ENCODE peak calls at places on chromosomes 3 and 15, in seven cellular contexts. B is IMR-90, O is GM12891, D is heart left ventricle, T is breast epithelium, I is uterus, P is spleen. L is an unnamed sample.
A peak's percentile ranks its signal among the peaks of the same experiment; 100 is the strongest.

GRCh38 chr15:73937726-73938125 is 11.5 kb downstream of the LOXL1 start:
- DNase-seq in B (no peak), O (no peak), D (no peak), T (no peak), I (no peak), P (peak; percentile 48), L (no peak)

GRCh38 chr3:116896116-116896515 is 186.5 kb downstream of the TUSC7 start:
- DNase-seq in B (no peak), O (no peak), D (no peak), T (no peak), I (no peak), P (no peak), L (no peak)

GRCh38 chr3:14248849-14249523 is 70.4 kb downstream of the LSM3 start:
- DNase-seq in B (no peak), O (no peak), D (no peak), T (peak; percentile 54), I (peak; percentile 72), P (no peak), L (peak; percentile 42)

GRCh38 chr3:44198265-44198956 is 43.3 kb upstream of the TOPAZ1 start:
- DNase-seq in B (peak; percentile 67), O (peak; percentile 43), D (peak; percentile 57), T (peak; percentile 57), I (peak; percentile 38), P (peak; percentile 79), L (peak; percentile 77)

GRCh38 chr15:57890351-57890750 is 175.2 kb downstream of the ALDH1A2 start:
- DNase-seq in B (peak; percentile 35), O (no peak), D (no peak), T (no peak), I (no peak), P (no peak), L (no peak)

GRCh38 chr15:35067501-35068347 is 17.4 kb downstream of the NANOGP8 start:
- DNase-seq in B (no peak), O (no peak), D (no peak), T (no peak), I (no peak), P (no peak), L (no peak)

GRCh38 chr3:17081520-17081919 is 196.8 kb downstream of the PLCL2 start:
- DNase-seq in B (no peak), O (no peak), D (no peak), T (no peak), I (no peak), P (no peak), L (no peak)

GRCh38 chr3:128399221-128399915 is 67.3 kb downstream of the DNAJB8 start:
- DNase-seq in B (no peak), O (no peak), D (no peak), T (no peak), I (no peak), P (no peak), L (no peak)

GRCh38 chr15:82021992-82022391 is 23.8 kb downstream of the MEX3B start:
- DNase-seq in B (peak; percentile 60), O (no peak), D (no peak), T (peak; percentile 68), I (peak; percentile 48), P (no peak), L (peak; percentile 23)

GRCh38 chr15:42094512-42094963 is at the start of gene PLA2G4D:
- DNase-seq in B (no peak), O (no peak), D (no peak), T (no peak), I (no peak), P (no peak), L (no peak)

GRCh38 chr3:13655074-13655913 is 106.4 kb downstream of the FBLN2 start:
- DNase-seq in B (peak; percentile 18), O (peak; percentile 49), D (peak; percentile 44), T (no peak), I (no peak), P (peak; percentile 87), L (peak; percentile 63)

GRCh38 chr3:48268936-48269551 is 28.1 kb downstream of the ZNF589 start:
- DNase-seq in B (no peak), O (no peak), D (no peak), T (peak; percentile 51), I (no peak), P (no peak), L (no peak)

GRCh38 chr3:112811150-112811884 is 35.3 kb downstream of the CD200R1L start:
- DNase-seq in B (peak; percentile 86), O (no peak), D (peak; percentile 36), T (no peak), I (peak; percentile 89), P (no peak), L (peak; percentile 24)

GRCh38 chr3:142987080-142987700 is 14.2 kb upstream of the U2SURP start:
- DNase-seq in B (peak; percentile 55), O (no peak), D (no peak), T (no peak), I (no peak), P (no peak), L (no peak)

GRCh38 chr15:29800441-29801366 is 21.6 kb downstream of the TJP1 start:
- DNase-seq in B (no peak), O (no peak), D (no peak), T (no peak), I (no peak), P (no peak), L (no peak)

GRCh38 chr3:34011171-34012101 is 213.0 kb downstream of the PDCD6IP start:
- DNase-seq in B (peak; percentile 63), O (no peak), D (no peak), T (no peak), I (no peak), P (no peak), L (no peak)

GRCh38 chr3:33437556-33438283 is 2.5 kb downstream of the UBP1 start:
- DNase-seq in B (peak; percentile 77), O (no peak), D (no peak), T (no peak), I (no peak), P (no peak), L (peak; percentile 29)

GRCh38 chr15:34610388-34610787 is 26.9 kb upstream of the GOLGA8B start:
- DNase-seq in B (peak; percentile 38), O (no peak), D (no peak), T (no peak), I (no peak), P (no peak), L (no peak)

GRCh38 chr15:57610130-57610529 is 18.4 kb downstream of the MYZAP start:
- DNase-seq in B (peak; percentile 50), O (no peak), D (peak; percentile 77), T (peak; percentile 38), I (peak; percentile 91), P (no peak), L (peak; percentile 93)

DNA sequence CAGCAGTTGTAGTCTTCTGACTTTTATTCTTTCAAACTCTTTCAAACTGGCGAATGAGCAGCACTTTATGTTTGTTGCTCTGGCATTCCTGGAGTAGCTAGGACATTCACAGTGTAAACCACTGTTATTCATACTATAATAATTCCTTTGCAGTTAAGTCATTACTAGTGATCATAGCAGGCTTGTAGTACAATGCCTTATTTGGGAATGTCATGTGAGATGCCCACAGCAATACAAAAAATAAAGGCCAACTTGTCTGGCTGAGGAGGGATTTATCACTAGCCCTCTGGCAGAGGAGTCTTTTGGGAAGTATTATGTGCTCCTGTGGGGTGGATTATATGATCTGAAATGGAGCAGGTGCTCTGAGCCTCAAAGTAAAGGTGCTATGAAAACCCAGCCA is 197.2 kb downstream of the VGLL3 start:
- DNase-seq in B (peak; percentile 97), O (no peak), D (no peak), T (peak; percentile 32), I (peak; percentile 42), P (no peak), L (no peak)
- TF ChIP-seq POLR2A in B (peak; percentile 69), O (no peak), D (no peak), T (no peak), I (peak; percentile 13), P (no peak), L (no peak)

GRCh38 chr15:77021088-77021481 is 26.2 kb downstream of the PSTPIP1 start:
- DNase-seq in B (no peak), O (no peak), D (no peak), T (no peak), I (no peak), P (peak; percentile 61), L (no peak)

GRCh38 chr15:77023576-77024272 is 28.8 kb downstream of the PSTPIP1 start:
- DNase-seq in B (no peak), O (peak; percentile 23), D (no peak), T (no peak), I (no peak), P (peak; percentile 71), L (peak; percentile 9)

GRCh38 chr15:77022646-77023575 is 28.0 kb downstream of the PSTPIP1 start:
- DNase-seq in B (no peak), O (peak; percentile 20), D (no peak), T (no peak), I (no peak), P (peak; percentile 73), L (no peak)

GRCh38 chr15:77020348-77021087 is 25.6 kb downstream of the PSTPIP1 start:
- DNase-seq in B (no peak), O (no peak), D (no peak), T (no peak), I (no peak), P (peak; percentile 59), L (no peak)

DNA sequence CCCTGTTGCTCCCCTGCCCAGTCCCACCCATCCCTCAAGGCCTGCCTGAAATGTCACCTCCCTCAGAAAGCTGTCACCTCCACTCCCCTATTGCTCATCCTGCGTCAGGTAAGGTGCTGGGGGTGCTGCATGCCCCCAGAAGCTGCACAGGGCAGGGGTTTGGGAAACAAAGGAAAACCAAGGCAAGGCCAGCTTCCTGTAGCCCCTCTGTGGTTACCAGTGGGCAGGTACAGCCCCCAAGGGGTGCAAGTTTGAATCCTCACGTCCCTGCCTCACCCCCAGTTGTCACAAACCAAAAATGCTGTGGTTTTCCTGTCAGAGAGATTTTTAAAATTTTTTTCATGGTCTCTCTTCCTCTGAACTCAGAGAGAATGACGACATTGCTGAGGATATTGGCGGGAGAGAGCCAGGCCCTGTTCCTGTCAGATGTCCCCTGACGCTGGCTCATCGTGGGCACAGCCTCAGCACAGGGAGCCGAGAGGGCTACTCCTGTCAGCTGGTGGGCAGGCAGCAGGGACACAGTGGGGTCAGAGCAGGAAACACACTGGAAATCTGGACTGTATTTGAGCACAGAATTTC is 27.0 kb downstream of the PSTPIP1 start:
- DNase-seq in B (peak; percentile 68), O (peak; percentile 28), D (peak; percentile 56), T (no peak), I (no peak), P (peak; percentile 83), L (no peak)
- TF ChIP-seq POLR2A in B (no peak), O (no peak), D (no peak), T (no peak), I (no peak), P (no peak), L (no peak)

DNA sequence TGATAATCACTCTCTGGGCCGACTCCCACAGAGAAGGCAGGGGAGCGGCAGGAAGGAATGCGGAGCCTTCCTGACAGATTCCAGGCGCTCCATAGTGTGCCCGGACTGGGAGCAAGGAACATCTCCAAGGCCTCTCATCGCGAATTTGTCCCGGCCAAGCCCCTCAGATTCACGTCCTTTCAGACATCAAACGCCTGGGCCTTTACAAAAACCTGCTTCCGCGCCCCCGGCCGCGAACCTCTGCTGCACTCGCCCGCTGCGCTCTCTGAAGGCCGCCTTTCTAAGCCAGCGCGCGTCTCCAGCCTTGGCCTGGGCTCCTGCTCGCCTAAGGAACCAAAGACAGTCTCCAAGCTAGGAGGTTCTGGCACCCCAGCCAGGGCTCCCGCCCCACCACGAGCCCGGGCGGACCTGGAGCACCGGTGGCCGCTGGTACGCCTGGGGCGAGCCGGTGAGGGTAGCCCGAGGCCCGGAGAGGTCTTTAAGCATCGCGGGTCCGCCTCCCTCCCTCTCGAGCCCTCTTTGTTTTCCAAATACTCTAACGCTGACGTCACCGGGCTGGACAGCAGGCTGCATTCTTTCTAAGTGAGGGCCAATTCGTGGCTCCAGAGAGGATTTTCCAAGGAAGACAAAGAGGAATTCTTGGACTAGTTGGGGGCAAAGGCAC is 837 bp downstream of the AMOTL2 start:
- DNase-seq in B (peak; percentile 89), O (no peak), D (peak; percentile 89), T (peak; percentile 89), I (peak; percentile 95), P (peak; percentile 75), L (peak; percentile 88)
- TF ChIP-seq POLR2A in B (peak; percentile 53), O (no peak), D (peak; percentile 42), T (peak; percentile 61), I (peak; percentile 60), P (peak; percentile 18), L (peak; percentile 39)

GRCh38 chr3:119778811-119779210 is 3.1 kb upstream of the NR1I2 start:
- DNase-seq in B (no peak), O (no peak), D (no peak), T (no peak), I (no peak), P (no peak), L (no peak)
- TF ChIP-seq POLR2A in B (no peak), O (no peak), D (no peak), T (no peak), I (no peak), P (no peak), L (no peak)